ENCODE peak calls at places on chromosome 15, in ten cellular contexts. M is pancreas; B is endodermal cell; D is suprapubic skin; F is heart left ventricle; O is lower lobe of right lung; A is thoracic aorta; J is K562; P is tibial artery; N is CD8-positive, alpha-beta T cell. L is an unnamed sample. For H3K9me3 and H3K4me1, the result is how much of the 10 kb centered on the place peaks cover.

GRCh38 chr15:82789491-82789890 is 16.4 kb downstream of the FSD2 start:
- DNase-seq in M (no peak), B (no peak), D (no peak), F (no peak), O (no peak), A (no peak), J (no peak), P (no peak), N (no peak), L (no peak)

GRCh38 chr15:60372756-60373155 is 25.0 kb downstream of the ANXA2 start:
- DNase-seq in M (no peak), B (peak), D (no peak), F (no peak), O (no peak), A (no peak), J (no peak), P (no peak), N (no peak), L (no peak)

GRCh38 chr15:33201376-33202189 is 7.1 kb upstream of the FMN1 start:
- DNase-seq in M (peak), B (peak), D (no peak), F (no peak), O (peak), A (no peak), J (no peak), P (no peak), N (peak), L (peak)

GRCh38 chr15:68420186-68420684 is 11.7 kb downstream of the ITGA11 start:
- DNase-seq in M (no peak), B (peak), D (no peak), F (peak), O (no peak), A (no peak), J (no peak), P (no peak), N (no peak), L (peak)

GRCh38 chr15:87207251-87207650 is 1049.3 kb downstream of the NTRK3 start:
- DNase-seq in M (no peak), B (no peak), D (no peak), F (no peak), O (no peak), A (no peak), J (no peak), P (no peak), N (no peak), L (no peak)

GRCh38 chr15:78928616-78929093 is 16.2 kb downstream of the CTSH start:
- DNase-seq in M (no peak), B (peak), D (no peak), F (no peak), O (no peak), A (no peak), J (no peak), P (no peak), N (no peak), L (no peak)

GRCh38 chr15:85976986-85977385 is 102.7 kb upstream of the AGBL1 start:
- DNase-seq in M (no peak), B (no peak), D (no peak), F (no peak), O (no peak), A (no peak), J (no peak), P (no peak), N (no peak), L (no peak)

GRCh38 chr15:45457215-45457614 is 65.3 kb downstream of the SLC30A4 start:
- DNase-seq in M (no peak), B (peak), D (no peak), F (no peak), O (no peak), A (no peak), J (no peak), P (no peak), N (no peak), L (no peak)

GRCh38 chr15:77528290-77528967 is 104.3 kb downstream of the LINGO1 start:
- DNase-seq in M (no peak), B (peak), D (no peak), F (no peak), O (peak), A (no peak), J (no peak), P (no peak), N (no peak), L (no peak)

GRCh38 chr15:26983822-26984221 is 12.8 kb downstream of the GABRG3 start:
- DNase-seq in M (no peak), B (peak), D (no peak), F (no peak), O (no peak), A (no peak), J (peak), P (no peak), N (no peak), L (no peak)

GRCh38 chr15:45796433-45796832 is 161.6 kb downstream of the SQOR start:
- DNase-seq in M (no peak), B (no peak), D (no peak), F (no peak), O (no peak), A (no peak), J (no peak), P (no peak), N (no peak), L (no peak)

GRCh38 chr15:72358532-72359180 is 17.2 kb downstream of the HEXA start:
- DNase-seq in M (no peak), B (no peak), D (peak), F (peak), O (peak), A (no peak), J (no peak), P (peak), N (no peak), L (peak)

GRCh38 chr15:22903961-22904534 is 65.6 kb downstream of the NIPA2 start:
- DNase-seq in M (peak), B (no peak), D (no peak), F (no peak), O (no peak), A (no peak), J (no peak), P (no peak), N (no peak), L (no peak)

GRCh38 chr15:64209680-64210334 is 47.0 kb upstream of the PPIB start:
- DNase-seq in M (no peak), B (no peak), D (no peak), F (no peak), O (no peak), A (no peak), J (peak), P (no peak), N (no peak), L (no peak)

GRCh38 chr15:88465633-88466219 is 1.5 kb downstream of the MRPL46 start:
- DNase-seq in M (no peak), B (peak), D (no peak), F (no peak), O (no peak), A (no peak), J (no peak), P (no peak), N (no peak), L (no peak)

GRCh38 chr15:59399465-59400102 is 26.9 kb upstream of the MYO1E start:
- DNase-seq in M (no peak), B (no peak), D (no peak), F (peak), O (no peak), A (no peak), J (no peak), P (peak), N (no peak), L (no peak)

GRCh38 chr15:80174017-80174746 is 21.4 kb downstream of the FAH start:
- DNase-seq in M (no peak), B (no peak), D (no peak), F (no peak), O (no peak), A (no peak), J (no peak), P (peak), N (no peak), L (peak)

GRCh38 chr15:72781621-72782020 is 1.9 kb downstream of the ADPGK start:
- DNase-seq in M (no peak), B (no peak), D (no peak), F (no peak), O (no peak), A (no peak), J (no peak), P (no peak), N (no peak), L (no peak)

GRCh38 chr15:25762015-25762662 is 101.0 kb downstream of the ATP10A start:
- DNase-seq in M (no peak), B (no peak), D (no peak), F (no peak), O (no peak), A (no peak), J (no peak), P (no peak), N (no peak), L (no peak)

GRCh38 chr15:34085746-34086145 is 15.9 kb downstream of the EMC7 start:
- DNase-seq in M (no peak), B (no peak), D (no peak), F (no peak), O (no peak), A (no peak), J (no peak), P (no peak), N (no peak), L (no peak)

GRCh38 chr15:56815247-56815646 is 81.9 kb upstream of the ZNF280D start:
- DNase-seq in M (no peak), B (no peak), D (no peak), F (peak), O (no peak), A (no peak), J (peak), P (no peak), N (no peak), L (no peak)

GRCh38 chr15:68484696-68485400 is 52.9 kb upstream of the ITGA11 start:
- DNase-seq in M (no peak), B (peak), D (no peak), F (no peak), O (no peak), A (no peak), J (no peak), P (peak), N (no peak), L (no peak)

GRCh38 chr15:69265347-69265955 is 33.3 kb upstream of the PAQR5 start:
- DNase-seq in M (no peak), B (no peak), D (no peak), F (no peak), O (no peak), A (no peak), J (no peak), P (no peak), N (no peak), L (no peak)

GRCh38 chr15:19984101-19984500 is 557.5 kb downstream of the GOLGA6L6 start:
- DNase-seq in M (no peak), B (no peak), D (no peak), F (no peak), O (no peak), A (no peak), J (no peak), P (no peak), N (no peak), L (no peak)
- H3K9me3 ChIP-seq in M (under half), B (half or more), D (under half), F (under half), O (under half), A (under half), J (under half), P (under half), N (under half), L (under half)

GRCh38 chr15:89837134-89837829 is 22.6 kb upstream of the ANPEP start:
- DNase-seq in M (peak), B (no peak), D (no peak), F (no peak), O (no peak), A (no peak), J (no peak), P (no peak), N (no peak), L (no peak)
- H3K27ac ChIP-seq in M (peak), B (no peak), D (peak), F (peak), O (peak), A (peak), J (no peak), P (peak), N (no peak), L (peak)

DNA sequence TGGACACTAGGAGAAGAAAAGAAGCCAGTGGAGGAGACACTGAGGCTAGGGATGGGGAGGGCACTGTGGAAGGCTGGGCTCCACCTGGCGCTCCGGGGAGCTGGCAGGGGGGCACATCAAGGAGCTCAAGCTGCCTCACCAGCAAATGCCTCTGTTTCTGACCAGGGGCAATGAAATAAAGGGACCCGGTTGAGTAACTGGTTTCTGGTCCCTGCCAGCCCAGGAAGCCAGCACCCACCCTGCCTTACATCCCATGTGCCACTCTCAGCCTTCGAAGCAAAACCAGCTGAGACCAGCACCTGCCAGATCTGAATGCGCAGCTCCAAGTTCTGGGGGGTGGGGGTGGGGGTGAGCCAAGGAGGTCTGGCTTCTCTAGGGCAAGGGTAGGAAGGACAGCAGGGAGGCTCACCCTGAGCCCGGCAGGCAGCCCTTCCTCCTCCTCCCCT is 359 bp upstream of the PAK6 start:
- DNase-seq in M (no peak), B (no peak), D (no peak), F (no peak), O (no peak), A (no peak), J (no peak), P (no peak), N (no peak), L (no peak)
- H3K4me1 ChIP-seq in M (under half), B (under half), D (half or more), F (under half), O (under half), A (under half), J (half or more), P (under half), N (under half), L (under half)

GRCh38 chr15:20367093-20367492 is 174.5 kb downstream of the GOLGA6L6 start:
- DNase-seq in M (no peak), B (no peak), D (no peak), F (no peak), O (no peak), A (no peak), J (no peak), P (no peak), N (no peak), L (no peak)

GRCh38 chr15:20368974-20369373 is 172.6 kb downstream of the GOLGA6L6 start:
- DNase-seq in M (no peak), B (no peak), D (no peak), F (no peak), O (no peak), A (no peak), J (no peak), P (no peak), N (no peak), L (no peak)
- H3K9me3 ChIP-seq in M (under half), B (half or more), D (under half), F (under half), O (under half), A (under half), J (under half), P (under half), N (under half), L (under half)

DNA sequence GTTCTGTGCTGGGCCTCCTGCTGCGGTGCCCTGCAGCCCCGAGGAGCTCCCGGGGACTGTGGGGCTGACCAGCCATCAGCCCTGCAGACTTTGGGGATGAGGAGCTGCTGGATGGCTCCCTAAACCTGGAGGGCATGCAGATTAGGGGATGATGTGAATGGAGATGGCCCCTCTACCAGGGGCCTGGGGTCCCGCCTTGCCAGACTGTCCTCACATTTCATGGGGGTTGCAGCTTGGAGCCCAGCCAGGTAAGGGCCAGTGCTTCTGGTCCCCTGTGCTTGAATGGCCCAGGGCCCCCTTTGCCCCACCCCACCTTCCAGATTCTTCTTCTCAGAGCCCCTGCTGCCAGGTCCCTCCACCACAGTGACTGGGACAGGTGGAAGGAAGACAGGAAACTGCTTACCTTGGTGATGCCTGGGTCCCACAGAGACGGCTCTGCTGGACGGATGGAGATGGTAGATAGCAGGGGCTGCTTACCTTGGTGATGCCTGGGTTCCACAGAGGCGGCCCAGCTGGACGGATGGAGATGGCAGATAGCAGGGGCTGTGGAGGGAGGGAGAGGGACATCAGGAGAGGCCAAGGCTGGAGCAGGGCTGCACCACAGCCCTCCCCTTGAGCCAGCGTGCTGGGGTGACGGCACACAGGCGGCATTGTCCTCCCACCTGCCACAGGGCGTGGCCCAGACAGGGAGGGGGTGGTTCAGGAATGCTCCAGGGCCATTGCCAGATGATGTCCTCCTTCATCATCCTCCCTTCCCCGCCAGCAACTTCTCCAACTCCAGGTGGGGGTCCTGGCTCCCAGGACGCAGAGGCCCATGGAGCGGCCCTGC is at the start of gene SPTBN5:
- DNase-seq in M (peak), B (no peak), D (peak), F (no peak), O (no peak), A (no peak), J (peak), P (no peak), N (no peak), L (no peak)
- H3K27ac ChIP-seq in M (peak), B (no peak), D (peak), F (peak), O (peak), A (peak), J (no peak), P (peak), N (peak), L (peak)

GRCh38 chr15:76343313-76343996 is 6.9 kb downstream of the ISL2 start:
- DNase-seq in M (no peak), B (no peak), D (no peak), F (no peak), O (no peak), A (no peak), J (no peak), P (no peak), N (no peak), L (no peak)
- H3K4me1 ChIP-seq in M (under half), B (under half), D (half or more), F (half or more), O (half or more), A (under half), J (under half), P (under half), N (half or more), L (under half)

GRCh38 chr15:52008326-52008697 is 10.7 kb upstream of the MAPK6 start:
- DNase-seq in M (no peak), B (no peak), D (no peak), F (no peak), O (no peak), A (no peak), J (no peak), P (no peak), N (no peak), L (no peak)
- H3K9me3 ChIP-seq in M (under half), B (under half), D (under half), F (under half), O (under half), A (under half), J (under half), P (under half), N (under half), L (under half)

DNA sequence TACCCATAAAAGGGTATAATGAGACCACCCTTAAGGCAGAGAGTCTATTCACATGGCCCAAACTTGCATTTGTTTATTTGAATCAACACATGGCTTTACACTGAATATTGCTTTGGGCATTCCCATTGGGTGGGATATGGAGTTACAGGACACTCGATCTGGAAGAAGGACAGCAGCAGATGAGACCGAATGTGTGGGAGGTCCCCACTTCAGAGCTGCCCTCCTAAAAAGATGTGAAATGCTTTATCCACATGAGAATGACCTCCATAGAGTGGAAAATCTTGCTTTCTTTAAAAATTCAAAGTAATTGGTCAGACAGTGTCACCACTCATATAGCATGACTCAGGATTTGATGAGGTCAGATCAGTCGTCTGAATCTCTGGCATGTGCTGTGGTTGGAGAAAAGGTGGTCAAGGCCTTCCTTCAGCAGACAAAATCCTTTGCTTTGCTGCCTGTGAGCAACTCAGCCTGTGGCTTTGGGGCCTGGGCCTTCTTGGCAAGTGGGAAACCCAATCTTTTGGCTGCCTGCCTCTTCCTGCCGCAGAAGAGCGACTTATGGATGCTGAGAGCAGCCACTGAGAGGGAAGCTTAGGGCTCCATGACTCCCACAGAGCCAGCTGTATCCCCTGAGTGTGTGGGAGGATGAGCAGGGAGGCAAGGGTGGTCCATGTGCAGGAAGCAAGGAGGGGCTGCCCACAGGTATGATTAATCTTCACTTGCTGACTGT is 39.3 kb downstream of the IL16 start:
- DNase-seq in M (no peak), B (no peak), D (no peak), F (no peak), O (no peak), A (no peak), J (no peak), P (no peak), N (no peak), L (no peak)
- H3K27ac ChIP-seq in M (no peak), B (no peak), D (no peak), F (peak), O (peak), A (no peak), J (no peak), P (peak), N (no peak), L (peak)

GRCh38 chr15:81292516-81293001 is 31.4 kb downstream of the STARD5 start:
- DNase-seq in M (no peak), B (no peak), D (no peak), F (no peak), O (no peak), A (no peak), J (no peak), P (no peak), N (peak), L (no peak)
- H3K4me1 ChIP-seq in M (under half), B (under half), D (under half), F (under half), O (under half), A (under half), J (under half), P (under half), N (half or more), L (under half)

GRCh38 chr15:99590913-99591646 is 25.3 kb downstream of the MEF2A start:
- DNase-seq in M (no peak), B (no peak), D (no peak), F (no peak), O (no peak), A (no peak), J (no peak), P (no peak), N (no peak), L (no peak)
- H3K9me3 ChIP-seq in M (under half), B (under half), D (under half), F (under half), O (under half), A (under half), J (under half), P (under half), N (under half), L (under half)